ENCODE peak calls at places on chromosomes 7 and 10, in ten cellular contexts. M is occipital lobe; Z is activated T-cell treated with anti-CD3 and anti-CD28 coated beads, Interleukin-2, amount 50 U/mL, for 4 hours; E is Calu3; T is OCI-M1; P is GM23248; S is activated gamma-delta T cell treated with anti-CD3 and anti-CD28 coated beads, Interleukin-2, amount 50 U/mL, for 16 hours; L is posterior vena cava; A is left kidney; N is T1000. V is an unnamed sample.

GRCh38 chr7:136144182-136144581 is 167.0 kb upstream of the MTPN start:
- DNase-seq in M (no peak), Z (no peak), E (no peak), T (no peak), P (no peak), S (no peak), L (no peak), A (peak; percentile 5), N (no peak), V (no peak)

GRCh38 chr10:80614576-80615416 is 77.1 kb downstream of the SH2D4B start:
- DNase-seq in M (no peak), Z (no peak), E (no peak), T (no peak), P (no peak), S (no peak), L (no peak), A (no peak), N (no peak), V (no peak)

GRCh38 chr10:11236234-11236633 is 218.6 kb downstream of the CELF2 start:
- DNase-seq in M (no peak), Z (no peak), E (no peak), T (no peak), P (no peak), S (no peak), L (no peak), A (no peak), N (no peak), V (no peak)

GRCh38 chr10:104300736-104301292 is 31.8 kb downstream of the GSTO2 start:
- DNase-seq in M (peak; percentile 83), Z (no peak), E (no peak), T (no peak), P (peak; percentile 100), S (no peak), L (no peak), A (peak; percentile 75), N (peak; percentile 83), V (no peak)

GRCh38 chr10:58237014-58237830 is 30.5 kb downstream of the IPMK start:
- DNase-seq in M (no peak), Z (no peak), E (peak; percentile 8), T (no peak), P (peak; percentile 91), S (no peak), L (no peak), A (no peak), N (no peak), V (no peak)

GRCh38 chr7:36209814-36210183 is 56.7 kb downstream of the EEPD1 start:
- DNase-seq in M (no peak), Z (no peak), E (no peak), T (no peak), P (no peak), S (no peak), L (no peak), A (no peak), N (no peak), V (no peak)

GRCh38 chr10:58754419-58755180 is 241.9 kb downstream of the BICC1 start:
- DNase-seq in M (no peak), Z (no peak), E (no peak), T (no peak), P (peak; percentile 53), S (no peak), L (no peak), A (no peak), N (no peak), V (no peak)

GRCh38 chr7:11847336-11847735 is 15.3 kb upstream of the THSD7A start:
- DNase-seq in M (no peak), Z (no peak), E (no peak), T (no peak), P (peak; percentile 7), S (no peak), L (no peak), A (peak; percentile 3), N (no peak), V (no peak)

GRCh38 chr10:111473361-111473760 is 396.5 kb downstream of the ADRA2A start:
- DNase-seq in M (no peak), Z (no peak), E (no peak), T (no peak), P (no peak), S (no peak), L (no peak), A (no peak), N (no peak), V (no peak)

GRCh38 chr7:44185729-44186128 is 3.5 kb downstream of the GCK start:
- DNase-seq in M (no peak), Z (no peak), E (no peak), T (no peak), P (no peak), S (no peak), L (no peak), A (no peak), N (no peak), V (no peak)

GRCh38 chr7:128408709-128409434 is 910 bp downstream of the IMPDH1 start:
- DNase-seq in M (no peak), Z (no peak), E (no peak), T (no peak), P (peak; percentile 57), S (no peak), L (peak; percentile 81), A (peak; percentile 34), N (no peak), V (no peak)

GRCh38 chr7:45890902-45891461 is 2.7 kb downstream of the IGFBP1 start:
- DNase-seq in M (no peak), Z (no peak), E (peak; percentile 36), T (peak; percentile 60), P (peak; percentile 63), S (no peak), L (no peak), A (peak; percentile 70), N (no peak), V (peak; percentile 30)

GRCh38 chr7:95478139-95479037 is 7.4 kb upstream of the ASB4 start:
- DNase-seq in M (no peak), Z (no peak), E (peak; percentile 17), T (peak; percentile 81), P (peak; percentile 69), S (no peak), L (no peak), A (peak; percentile 83), N (no peak), V (peak; percentile 38)

GRCh38 chr10:14500172-14500765 is 169.5 kb upstream of the FRMD4A start:
- DNase-seq in M (no peak), Z (no peak), E (peak; percentile 9), T (no peak), P (no peak), S (no peak), L (no peak), A (no peak), N (no peak), V (peak; percentile 27)

GRCh38 chr7:153567426-153567825 is 484.8 kb upstream of the DPP6 start:
- DNase-seq in M (no peak), Z (no peak), E (no peak), T (no peak), P (no peak), S (no peak), L (peak; percentile 85), A (peak; percentile 36), N (no peak), V (no peak)

GRCh38 chr10:12844796-12845524 is 156.6 kb downstream of the CCDC3 start:
- DNase-seq in M (peak; percentile 62), Z (no peak), E (peak; percentile 11), T (no peak), P (peak; percentile 63), S (no peak), L (no peak), A (peak; percentile 90), N (no peak), V (no peak)

GRCh38 chr7:48424731-48425130 is 253.5 kb downstream of the ABCA13 start:
- DNase-seq in M (no peak), Z (no peak), E (peak; percentile 40), T (peak; percentile 39), P (peak; percentile 16), S (no peak), L (no peak), A (peak; percentile 41), N (no peak), V (peak; percentile 51)

GRCh38 chr7:116540743-116541142 is 15.9 kb downstream of the CAV1 start:
- DNase-seq in M (no peak), Z (no peak), E (no peak), T (no peak), P (no peak), S (no peak), L (no peak), A (no peak), N (no peak), V (no peak)

GRCh38 chr7:98679741-98680140 is 62.7 kb downstream of the NPTX2 start:
- DNase-seq in M (no peak), Z (no peak), E (no peak), T (no peak), P (no peak), S (no peak), L (no peak), A (no peak), N (no peak), V (no peak)

GRCh38 chr10:77355844-77356243 is 281.8 kb downstream of the KCNMA1 start:
- DNase-seq in M (no peak), Z (no peak), E (no peak), T (no peak), P (peak; percentile 90), S (no peak), L (no peak), A (no peak), N (no peak), V (no peak)

GRCh38 chr10:4671451-4672145 is 154.4 kb upstream of the AKR1E2 start:
- DNase-seq in M (no peak), Z (no peak), E (peak; percentile 61), T (no peak), P (peak; percentile 56), S (no peak), L (no peak), A (no peak), N (peak; percentile 19), V (no peak)

GRCh38 chr7:116113310-116113709 is 82.7 kb upstream of the TFEC start:
- DNase-seq in M (no peak), Z (no peak), E (no peak), T (no peak), P (no peak), S (no peak), L (no peak), A (no peak), N (no peak), V (no peak)

GRCh38 chr10:110525349-110526260 is 27.9 kb downstream of the DUSP5 start:
- DNase-seq in M (no peak), Z (no peak), E (no peak), T (no peak), P (peak; percentile 91), S (no peak), L (no peak), A (no peak), N (no peak), V (peak; percentile 22)

GRCh38 chr7:38863609-38864291 is 45.2 kb downstream of the VPS41 start:
- DNase-seq in M (no peak), Z (no peak), E (peak; percentile 96), T (no peak), P (no peak), S (no peak), L (no peak), A (peak; percentile 57), N (no peak), V (no peak)

GRCh38 chr7:105760549-105761447 is 115.6 kb downstream of the ATXN7L1 start:
- DNase-seq in M (no peak), Z (no peak), E (no peak), T (no peak), P (peak; percentile 58), S (no peak), L (no peak), A (no peak), N (no peak), V (no peak)

GRCh38 chr7:123669485-123669884 is 13.8 kb downstream of the LMOD2 start:
- DNase-seq in M (no peak), Z (no peak), E (no peak), T (no peak), P (no peak), S (no peak), L (no peak), A (no peak), N (no peak), V (no peak)

GRCh38 chr10:101092742-101093386 is 31.1 kb downstream of the KAZALD1 start:
- DNase-seq in M (no peak), Z (no peak), E (no peak), T (no peak), P (no peak), S (no peak), L (no peak), A (peak; percentile 75), N (no peak), V (no peak)

GRCh38 chr7:134414109-134414508 is 44.8 kb downstream of the AKR1B1 start:
- DNase-seq in M (no peak), Z (no peak), E (no peak), T (no peak), P (no peak), S (no peak), L (no peak), A (no peak), N (no peak), V (no peak)